ENCODE peak calls at places on chromosome 6, in six cellular contexts. D, N, Z, T, J and P are unnamed samples.

GRCh38 chr6:34950849-34951248 is 61.8 kb downstream of the ANKS1A start:
- DNase-seq in D (no peak), N (no peak), Z (no peak), T (peak), J (no peak), P (no peak)

GRCh38 chr6:169961772-169962561 is 210.5 kb downstream of the ERMARD start:
- DNase-seq in D (peak), N (no peak), Z (no peak), T (no peak), J (no peak), P (peak)

GRCh38 chr6:31111712-31112111 is 663 bp downstream of the C6orf15 start:
- DNase-seq in D (no peak), N (no peak), Z (no peak), T (no peak), J (no peak), P (no peak)

GRCh38 chr6:37489697-37490336 is 9.9 kb downstream of the CCDC167 start:
- DNase-seq in D (no peak), N (no peak), Z (no peak), T (no peak), J (no peak), P (peak)

GRCh38 chr6:72620866-72621242 is 1.0 kb upstream of the KCNQ5 start:
- DNase-seq in D (peak), N (no peak), Z (no peak), T (no peak), J (no peak), P (no peak)

GRCh38 chr6:131807644-131808459 is at the start of gene ENPP1:
- DNase-seq in D (peak), N (peak), Z (peak), T (peak), J (peak), P (peak)

GRCh38 chr6:7267071-7267470 is 45.9 kb downstream of the SSR1 start:
- DNase-seq in D (no peak), N (no peak), Z (no peak), T (no peak), J (no peak), P (no peak)

GRCh38 chr6:137904822-137905617 is 38.0 kb downstream of the TNFAIP3 start:
- DNase-seq in D (no peak), N (no peak), Z (peak), T (no peak), J (peak), P (peak)

GRCh38 chr6:69423785-69424184 is 373.0 kb downstream of the LMBRD1 start:
- DNase-seq in D (no peak), N (no peak), Z (no peak), T (no peak), J (no peak), P (no peak)

GRCh38 chr6:36119209-36119608 is 11.1 kb upstream of the MAPK13 start:
- DNase-seq in D (no peak), N (no peak), Z (no peak), T (no peak), J (no peak), P (no peak)

GRCh38 chr6:75815756-75816155 is 66.7 kb downstream of the MYO6 start:
- DNase-seq in D (no peak), N (no peak), Z (no peak), T (no peak), J (no peak), P (no peak)

GRCh38 chr6:21188505-21189223 is 404.9 kb upstream of the SOX4 start:
- DNase-seq in D (no peak), N (no peak), Z (no peak), T (no peak), J (peak), P (peak)

GRCh38 chr6:168118935-168119334 is 39.9 kb upstream of the FRMD1 start:
- DNase-seq in D (no peak), N (no peak), Z (no peak), T (no peak), J (no peak), P (no peak)

GRCh38 chr6:93035756-93036155 is 383.6 kb downstream of the EPHA7 start:
- DNase-seq in D (no peak), N (no peak), Z (no peak), T (no peak), J (no peak), P (no peak)

GRCh38 chr6:142322504-142323198 is 20.8 kb downstream of the ADGRG6 start:
- DNase-seq in D (no peak), N (no peak), Z (no peak), T (no peak), J (no peak), P (no peak)

GRCh38 chr6:27422651-27423332 is 34.2 kb downstream of the ZNF391 start:
- DNase-seq in D (no peak), N (peak), Z (no peak), T (no peak), J (no peak), P (peak)

GRCh38 chr6:127748290-127748689 is 152.6 kb downstream of the THEMIS start:
- DNase-seq in D (no peak), N (no peak), Z (no peak), T (no peak), J (no peak), P (no peak)

GRCh38 chr6:90217621-90218496 is 78.8 kb downstream of the BACH2 start:
- DNase-seq in D (peak), N (no peak), Z (no peak), T (no peak), J (no peak), P (no peak)

GRCh38 chr6:39495640-39496039 is 173.1 kb upstream of the KCNK16 start:
- DNase-seq in D (no peak), N (no peak), Z (no peak), T (no peak), J (no peak), P (no peak)

GRCh38 chr6:156912431-156912830 is 135.3 kb downstream of the ARID1B start:
- DNase-seq in D (no peak), N (no peak), Z (no peak), T (no peak), J (no peak), P (no peak)

GRCh38 chr6:3228046-3228671 is 706 bp upstream of the TUBB2B start:
- DNase-seq in D (no peak), N (no peak), Z (no peak), T (no peak), J (peak), P (no peak)
- H3K4me3 ChIP-seq in D (peak), N (peak), Z (peak), T (no peak), J (peak), P (no peak)

DNA sequence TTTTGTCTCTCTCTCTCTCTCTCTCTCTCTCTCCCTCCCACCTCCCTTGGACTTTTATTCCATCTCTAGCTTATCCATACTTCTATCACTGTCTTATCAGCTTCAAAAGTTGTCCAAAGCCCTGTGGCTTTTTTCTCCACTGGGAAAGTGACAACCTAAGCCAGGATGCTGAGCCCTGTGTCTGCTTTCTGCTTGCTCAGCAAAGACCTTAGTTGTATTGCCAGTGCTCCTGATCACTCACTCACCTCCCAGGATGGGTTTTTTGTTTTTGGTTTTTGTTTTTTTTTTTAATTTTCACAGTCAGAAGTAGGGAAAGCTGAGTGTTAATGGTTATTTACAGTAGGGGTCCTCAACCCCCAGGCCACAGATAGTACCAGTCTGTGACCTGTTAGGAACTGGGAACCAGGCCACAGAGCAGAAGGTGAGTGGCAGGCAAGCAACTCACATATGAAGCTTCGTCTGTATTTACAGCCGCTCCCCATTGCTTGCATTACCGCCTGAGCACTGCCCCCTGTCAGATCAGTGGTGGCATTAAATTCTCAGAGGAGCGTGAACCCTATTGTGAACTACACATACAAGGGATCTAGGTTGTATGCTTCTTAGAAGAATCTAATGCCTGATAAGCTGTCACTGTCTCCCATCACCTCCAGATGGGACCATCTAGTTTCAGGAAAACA is 125.0 kb upstream of the ID4 start:
- DNase-seq in D (no peak), N (no peak), Z (no peak), T (no peak), J (no peak), P (no peak)
- TF ChIP-seq CTCF in D (no peak), N (no peak), Z (no peak), T (no peak), J (no peak), P (no peak)

DNA sequence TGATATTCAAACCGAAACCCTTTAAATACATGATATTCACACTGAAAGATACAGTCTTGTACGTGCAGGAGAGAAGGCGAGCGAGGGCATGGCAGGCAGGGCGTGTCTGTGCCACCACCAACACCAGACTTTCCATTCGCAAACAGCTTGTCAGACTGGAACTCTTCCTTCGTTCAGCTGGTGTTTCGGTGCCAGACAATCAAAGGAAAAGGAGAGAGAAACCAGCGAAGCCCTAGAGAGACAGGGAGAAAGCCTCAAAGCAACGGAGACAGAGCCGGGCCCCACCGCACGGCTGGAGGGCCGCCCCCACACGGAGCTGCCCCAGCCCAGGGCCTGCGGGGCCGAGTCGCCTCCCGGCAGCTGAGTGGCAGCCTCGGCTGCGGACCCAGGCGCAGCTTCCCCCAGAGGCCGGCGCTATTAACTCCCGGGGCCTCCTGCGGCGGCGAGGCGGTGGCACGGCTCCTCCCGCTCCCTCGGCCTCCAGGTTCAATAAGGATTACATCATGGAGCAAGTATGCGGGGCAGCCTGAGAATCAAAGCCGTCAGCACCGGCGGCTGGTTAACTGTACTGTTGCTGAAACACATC is 32.1 kb upstream of the NR2E1 start:
- DNase-seq in D (peak), N (peak), Z (peak), T (peak), J (no peak), P (peak)
- H3K4me3 ChIP-seq in D (peak), N (peak), Z (peak), T (peak), J (peak), P (peak)

GRCh38 chr6:160137130-160137988 is 15.7 kb downstream of the SLC22A1 start:
- DNase-seq in D (no peak), N (no peak), Z (no peak), T (no peak), J (no peak), P (no peak)

GRCh38 chr6:160141001-160141726 is 19.5 kb downstream of the SLC22A1 start:
- DNase-seq in D (no peak), N (no peak), Z (peak), T (peak), J (no peak), P (peak)

GRCh38 chr6:160137989-160138835 is 16.6 kb downstream of the SLC22A1 start:
- DNase-seq in D (no peak), N (peak), Z (peak), T (peak), J (no peak), P (peak)

GRCh38 chr6:160139420-160139851 is 17.8 kb downstream of the SLC22A1 start:
- DNase-seq in D (no peak), N (peak), Z (peak), T (peak), J (no peak), P (peak)

DNA sequence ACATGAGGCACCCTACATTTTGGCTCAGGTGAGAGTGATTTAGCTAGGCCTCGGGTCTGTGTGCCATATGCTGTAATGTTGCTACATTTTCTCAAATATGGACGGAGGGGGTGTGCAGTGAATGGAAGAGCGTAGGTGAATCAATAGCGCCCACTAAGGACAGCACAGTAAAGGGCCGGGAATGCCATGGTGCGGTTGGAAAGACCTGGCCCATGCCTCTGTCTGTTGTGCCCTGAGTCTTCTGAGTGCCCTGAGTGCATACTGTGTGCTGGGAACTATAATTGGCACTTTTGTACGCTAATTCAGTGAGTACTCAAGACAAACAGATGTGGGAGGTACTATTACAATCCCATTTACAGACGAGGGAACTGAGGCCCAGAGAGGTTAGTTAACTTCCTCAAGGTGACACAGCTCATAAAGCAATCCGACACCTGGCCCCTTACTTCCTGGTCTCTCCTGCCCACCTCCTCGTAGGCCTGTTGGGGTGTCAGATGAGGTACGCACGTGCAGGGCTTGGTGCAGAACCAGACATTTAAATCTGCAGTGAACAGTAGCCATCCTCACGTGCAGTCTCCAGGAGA is 17.3 kb downstream of the SLC22A1 start:
- DNase-seq in D (no peak), N (no peak), Z (no peak), T (no peak), J (no peak), P (no peak)
- TF ChIP-seq CTCF in D (no peak), N (no peak), Z (no peak), T (no peak), J (no peak), P (no peak)

DNA sequence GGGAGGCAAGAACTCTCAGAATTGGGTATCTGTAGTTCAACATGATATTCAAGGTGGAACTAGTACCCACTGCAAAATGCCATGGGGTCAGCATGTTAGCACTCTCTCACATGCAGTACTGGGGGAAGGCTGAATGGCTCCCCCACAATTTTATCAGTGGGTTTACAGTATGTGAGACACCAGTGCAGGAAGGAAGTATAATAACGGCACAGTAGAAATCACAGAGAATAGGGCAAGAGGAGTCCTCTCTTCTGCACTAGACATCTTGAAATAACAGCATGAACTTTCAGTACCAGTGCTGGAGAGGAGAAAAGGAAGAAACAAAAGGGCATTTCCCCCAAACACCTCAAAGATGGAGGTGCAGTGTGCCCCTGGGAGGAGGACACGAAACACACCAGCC is 1.5 kb downstream of the SLC35B2 start:
- DNase-seq in D (no peak), N (no peak), Z (no peak), T (no peak), J (no peak), P (no peak)
- H3K4me3 ChIP-seq in D (peak), N (no peak), Z (peak), T (peak), J (peak), P (peak)

GRCh38 chr6:85368631-85369030 is 81.3 kb upstream of the NT5E start:
- DNase-seq in D (no peak), N (no peak), Z (peak), T (no peak), J (peak), P (no peak)

GRCh38 chr6:85372915-85373270 is 77.0 kb upstream of the NT5E start:
- DNase-seq in D (no peak), N (no peak), Z (no peak), T (no peak), J (no peak), P (no peak)

GRCh38 chr6:85372188-85372914 is 77.5 kb upstream of the NT5E start:
- DNase-seq in D (no peak), N (no peak), Z (no peak), T (no peak), J (no peak), P (peak)
- TF ChIP-seq CTCF in D (no peak), N (peak), Z (no peak), T (no peak), J (peak), P (peak)